ENCODE peak calls at places on chromosome 15, in nine cellular contexts. J is tibial nerve, G is IMR-90, Y is left ventricle myocardium inferior, X is osteoblast, S is fibroblast of lung, F is GM06990, C is upper lobe of right lung, N is neural progenitor cell. I is an unnamed sample.

GRCh38 chr15:101657968-101658784 is 6.0 kb upstream of the TM2D3 start:
- DNase-seq in J (no peak), G (no peak), Y (peak), X (no peak), S (no peak), F (no peak), C (no peak), N (no peak), I (peak)

GRCh38 chr15:65292938-65293518 is 2.8 kb upstream of the RNU5A-1 start:
- DNase-seq in J (no peak), G (no peak), Y (no peak), X (no peak), S (no peak), F (no peak), C (no peak), N (no peak), I (peak)

GRCh38 chr15:57133127-57133968 is 214.9 kb downstream of the TCF12 start:
- DNase-seq in J (no peak), G (peak), Y (no peak), X (no peak), S (no peak), F (no peak), C (no peak), N (peak), I (no peak)

GRCh38 chr15:39269821-39270220 is 311.1 kb upstream of the THBS1 start:
- DNase-seq in J (no peak), G (no peak), Y (no peak), X (no peak), S (no peak), F (no peak), C (no peak), N (no peak), I (no peak)

GRCh38 chr15:78726870-78727551 is 84.3 kb downstream of the ADAMTS7 start:
- DNase-seq in J (no peak), G (no peak), Y (no peak), X (no peak), S (no peak), F (no peak), C (no peak), N (peak), I (peak)

GRCh38 chr15:31031471-31032064 is 40.1 kb upstream of the MTMR10 start:
- DNase-seq in J (no peak), G (peak), Y (no peak), X (peak), S (peak), F (no peak), C (no peak), N (no peak), I (peak)

GRCh38 chr15:69996842-69997478 is 100.8 kb downstream of the TLE3 start:
- DNase-seq in J (no peak), G (no peak), Y (no peak), X (peak), S (no peak), F (no peak), C (no peak), N (no peak), I (peak)

GRCh38 chr15:63946524-63947065 is 99.7 kb downstream of the DAPK2 start:
- DNase-seq in J (no peak), G (no peak), Y (no peak), X (no peak), S (no peak), F (no peak), C (no peak), N (no peak), I (peak)

GRCh38 chr15:69849232-69849610 is 248.5 kb downstream of the TLE3 start:
- DNase-seq in J (no peak), G (peak), Y (no peak), X (no peak), S (peak), F (no peak), C (no peak), N (no peak), I (no peak)

GRCh38 chr15:85622432-85622831 is 172.3 kb downstream of the KLHL25 start:
- DNase-seq in J (no peak), G (peak), Y (no peak), X (no peak), S (peak), F (no peak), C (no peak), N (no peak), I (no peak)

GRCh38 chr15:85623648-85624047 is 171.1 kb downstream of the KLHL25 start:
- DNase-seq in J (no peak), G (peak), Y (no peak), X (no peak), S (peak), F (no peak), C (no peak), N (no peak), I (no peak)

GRCh38 chr15:85618956-85619491 is 175.7 kb downstream of the KLHL25 start:
- DNase-seq in J (peak), G (peak), Y (peak), X (peak), S (peak), F (peak), C (peak), N (peak), I (peak)

GRCh38 chr15:85620321-85621044 is 174.2 kb downstream of the KLHL25 start:
- DNase-seq in J (no peak), G (peak), Y (no peak), X (peak), S (peak), F (no peak), C (no peak), N (no peak), I (peak)

DNA sequence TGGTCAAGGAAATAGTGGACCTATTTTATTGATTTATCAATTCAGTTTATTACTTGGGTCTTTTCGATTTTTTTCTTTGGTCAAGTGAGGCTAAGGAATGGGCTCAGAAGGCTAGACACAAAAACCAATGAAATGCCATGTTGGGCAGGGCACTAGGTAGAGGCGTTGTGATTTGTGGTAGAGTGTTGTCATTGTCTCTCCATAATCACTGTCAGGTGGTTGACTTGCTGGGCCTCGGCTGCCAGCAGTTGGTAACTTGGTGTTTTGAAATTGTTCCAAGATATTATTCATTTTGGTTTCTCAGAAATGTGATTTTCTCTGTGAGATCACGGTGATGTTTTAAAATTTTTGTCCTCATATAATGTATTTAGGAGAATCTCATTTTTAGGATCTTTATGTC is 173.6 kb downstream of the KLHL25 start:
- DNase-seq in J (no peak), G (no peak), Y (no peak), X (no peak), S (no peak), F (no peak), C (no peak), N (no peak), I (no peak)
- H3K4me3 ChIP-seq in J (peak), G (no peak), Y (peak), X (peak), S (peak), F (no peak), C (peak), N (no peak), I (no peak)

GRCh38 chr15:90217671-90218394 is 15.9 kb downstream of the CIB1 start:
- DNase-seq in J (no peak), G (no peak), Y (no peak), X (peak), S (no peak), F (no peak), C (no peak), N (no peak), I (no peak)

GRCh38 chr15:90213123-90213817 is 12.1 kb downstream of the SEMA4B start:
- DNase-seq in J (no peak), G (no peak), Y (no peak), X (peak), S (no peak), F (no peak), C (no peak), N (no peak), I (no peak)

GRCh38 chr15:90211440-90212168 is 10.5 kb downstream of the SEMA4B start:
- DNase-seq in J (no peak), G (peak), Y (no peak), X (peak), S (peak), F (no peak), C (no peak), N (no peak), I (peak)

GRCh38 chr15:90212221-90213079 is 11.3 kb downstream of the SEMA4B start:
- DNase-seq in J (no peak), G (no peak), Y (no peak), X (peak), S (no peak), F (no peak), C (no peak), N (no peak), I (peak)

DNA sequence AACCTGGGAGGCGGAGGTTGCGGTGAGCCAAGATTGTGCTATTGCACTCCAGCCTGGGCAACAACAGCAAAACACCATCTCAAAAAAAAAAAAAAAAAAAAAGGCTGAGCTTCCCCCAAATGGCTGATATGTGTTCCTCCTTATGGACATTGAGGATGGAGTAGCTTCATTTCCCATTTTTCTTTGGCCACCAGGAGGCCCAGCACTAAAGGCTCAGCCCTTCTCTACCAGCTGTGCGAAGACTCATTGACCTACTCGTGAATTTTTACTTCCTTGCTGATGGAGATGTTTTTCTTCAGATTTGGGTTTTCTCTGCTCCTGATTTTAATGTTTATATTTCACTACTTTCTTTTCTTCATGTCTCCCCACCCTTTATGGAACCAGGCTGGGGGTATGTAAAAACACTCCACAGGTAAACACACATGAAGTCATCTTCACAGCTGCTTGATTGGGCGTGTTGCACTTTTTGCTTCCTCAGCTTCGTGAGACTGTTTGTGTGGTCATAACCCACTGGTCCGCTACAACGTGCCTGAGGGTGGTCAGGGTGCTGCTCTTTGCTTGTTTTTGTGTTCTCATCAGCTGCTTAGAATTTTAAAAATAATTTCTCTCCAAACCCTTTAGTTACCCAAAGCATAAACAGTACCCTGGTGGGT is 13.5 kb downstream of the SEMA4B start:
- DNase-seq in J (no peak), G (no peak), Y (no peak), X (peak), S (no peak), F (no peak), C (no peak), N (no peak), I (no peak)
- TF ChIP-seq CTCF in J (no peak), G (no peak), Y (peak), X (peak), S (peak), F (peak), C (peak), N (peak), I (peak)

DNA sequence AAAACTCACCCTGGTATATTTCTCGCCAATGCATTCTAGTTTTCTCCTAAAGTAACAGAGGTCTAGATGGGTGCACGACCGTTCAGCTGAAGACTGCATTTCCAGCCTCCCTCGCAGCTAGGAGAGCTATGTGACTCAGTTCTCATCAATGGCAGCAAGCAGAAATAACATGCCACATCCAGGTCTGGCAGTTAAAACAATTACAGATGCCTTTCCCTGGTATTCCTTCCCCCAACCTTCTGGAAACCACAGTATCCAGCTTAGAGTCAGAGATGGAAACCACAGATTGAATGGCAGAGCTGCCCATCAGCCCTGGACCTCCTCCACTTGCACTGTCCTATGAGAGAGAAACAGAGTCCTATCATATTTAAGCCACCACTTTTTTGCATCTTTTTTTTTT is 4.8 kb downstream of the HAPLN3 start:
- DNase-seq in J (no peak), G (no peak), Y (no peak), X (peak), S (no peak), F (no peak), C (no peak), N (no peak), I (no peak)
- H3K4me3 ChIP-seq in J (no peak), G (no peak), Y (no peak), X (no peak), S (no peak), F (no peak), C (no peak), N (no peak), I (no peak)

DNA sequence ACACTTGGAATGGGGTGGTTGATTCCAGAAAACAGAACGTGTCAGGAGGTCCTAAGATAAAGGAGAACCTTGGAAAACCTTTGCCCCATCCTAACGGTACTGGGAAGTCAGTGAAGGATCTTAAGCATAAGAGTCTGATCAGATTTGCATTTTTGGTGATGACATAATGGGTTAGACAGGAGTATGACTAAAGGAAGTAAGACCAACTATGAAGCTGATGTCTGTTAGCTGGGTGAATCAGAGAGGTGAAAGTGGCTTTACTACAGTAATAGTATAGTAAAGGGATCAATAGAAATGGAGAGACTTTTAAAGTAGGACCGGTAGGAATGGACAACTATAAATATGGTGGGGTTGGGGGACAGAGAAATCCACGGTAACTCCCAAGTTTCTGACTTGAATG is 12.6 kb downstream of the GTF2A2 start:
- DNase-seq in J (no peak), G (peak), Y (no peak), X (peak), S (no peak), F (no peak), C (no peak), N (no peak), I (peak)
- TF ChIP-seq CTCF in J (no peak), G (no peak), Y (no peak), X (no peak), S (no peak), F (no peak), C (no peak), N (no peak), I (no peak)

GRCh38 chr15:41935566-41936020 is 36.8 kb downstream of the EHD4 start:
- DNase-seq in J (no peak), G (no peak), Y (no peak), X (no peak), S (no peak), F (no peak), C (no peak), N (no peak), I (peak)
- H3K4me3 ChIP-seq in J (no peak), G (no peak), Y (no peak), X (no peak), S (no peak), F (no peak), C (no peak), N (no peak), I (no peak)

DNA sequence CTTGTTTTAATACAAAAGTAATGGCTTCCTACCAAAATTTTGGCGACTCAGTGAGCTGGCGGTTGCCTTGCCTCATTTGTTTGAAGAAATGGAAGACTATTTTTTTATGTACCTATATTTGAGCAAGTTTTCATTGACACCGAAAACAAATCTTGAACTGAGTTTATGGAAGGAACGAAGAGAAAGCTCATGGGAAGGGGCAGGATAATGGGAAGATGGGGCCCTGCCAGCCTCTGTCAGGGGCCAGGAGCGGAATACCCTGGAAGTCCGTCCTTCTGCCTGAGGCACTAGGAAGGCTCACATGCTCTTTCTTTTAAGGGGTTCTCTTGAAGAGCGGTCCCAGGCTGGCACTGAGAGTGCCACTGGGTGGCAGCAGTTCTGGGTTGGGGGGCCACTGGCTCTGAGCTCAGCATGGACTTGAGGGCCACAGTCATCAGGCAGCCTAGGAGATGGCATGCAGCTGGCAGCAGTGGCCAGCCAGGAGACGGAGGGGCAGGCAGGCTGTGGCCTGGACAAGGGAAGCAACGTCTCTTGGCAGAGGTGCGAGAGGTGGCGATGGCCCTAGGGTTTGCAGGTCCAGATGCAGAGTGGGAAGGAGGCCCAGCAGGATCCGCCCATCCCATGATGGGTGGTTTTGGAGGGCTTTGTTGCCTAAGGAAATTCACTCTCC is 41.6 kb downstream of the ISG20 start:
- DNase-seq in J (no peak), G (no peak), Y (no peak), X (no peak), S (no peak), F (no peak), C (no peak), N (no peak), I (no peak)
- TF ChIP-seq CTCF in J (no peak), G (no peak), Y (no peak), X (no peak), S (no peak), F (peak), C (no peak), N (no peak), I (no peak)

GRCh38 chr15:77634266-77634962 is 1.7 kb upstream of the LINGO1 start:
- DNase-seq in J (no peak), G (peak), Y (peak), X (peak), S (peak), F (peak), C (peak), N (peak), I (peak)
- H3K4me3 ChIP-seq in J (no peak), G (no peak), Y (peak), X (no peak), S (no peak), F (no peak), C (no peak), N (peak), I (no peak)

DNA sequence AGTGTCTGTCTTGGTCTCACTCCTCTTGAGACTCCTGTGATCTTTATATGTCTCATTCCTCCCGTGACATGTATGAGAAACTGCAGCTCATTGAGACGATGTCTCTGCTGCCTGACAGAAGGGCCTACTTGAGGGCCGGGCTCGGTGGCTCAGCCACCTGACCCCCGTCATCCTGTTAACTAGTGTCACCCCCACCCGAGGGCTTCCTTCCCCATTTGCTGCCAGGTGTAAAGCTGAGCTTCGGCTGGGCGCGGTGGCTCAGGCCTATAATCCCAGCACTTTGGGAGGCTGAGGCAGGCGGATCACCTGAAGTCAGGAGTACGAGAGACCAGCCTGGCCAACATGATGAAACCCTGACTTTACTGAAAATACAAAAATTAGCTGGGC is 12.7 kb downstream of the SEMA4B start:
- DNase-seq in J (no peak), G (no peak), Y (no peak), X (no peak), S (no peak), F (no peak), C (no peak), N (no peak), I (no peak)
- TF ChIP-seq CTCF in J (no peak), G (no peak), Y (no peak), X (no peak), S (no peak), F (no peak), C (no peak), N (no peak), I (no peak)

I was measured in epithelial cell of esophagus.